ENCODE peak calls at places on chromosomes 7 and 10, in nine cellular contexts. K is cardiac muscle cell, P is A549, F is body of pancreas, T is psoas muscle, E is heart right ventricle, D is neural progenitor cell, J is bronchial epithelial cell, Q is H1. G is an unnamed sample.

GRCh38 chr10:43355749-43356371 is 15.6 kb upstream of the FXYD4 start:
- DNase-seq in J (peak), P (no peak), K (no peak), Q (no peak), E (no peak), D (no peak), F (peak), T (no peak), G (peak)

GRCh38 chr10:56346845-56347415 is 14.1 kb downstream of the ZWINT start:
- DNase-seq in Q (no peak), D (no peak), E (no peak), T (no peak), K (no peak), F (no peak), P (no peak), J (peak), G (peak)

GRCh38 chr7:39622609-39623311 is 612 bp upstream of the RALA start:
- DNase-seq in P (peak), E (no peak), T (no peak), J (no peak), Q (no peak), D (no peak), K (no peak), F (no peak), G (no peak)

GRCh38 chr10:5649746-5650145 is 16.6 kb downstream of the ASB13 start:
- DNase-seq in J (no peak), D (no peak), Q (no peak), E (no peak), F (no peak), T (no peak), K (no peak), P (no peak), G (no peak)

GRCh38 chr7:127881564-127881963 is 149.7 kb downstream of the LRRC4 start:
- DNase-seq in T (no peak), P (no peak), K (no peak), F (no peak), Q (no peak), J (no peak), E (no peak), D (no peak), G (no peak)

GRCh38 chr10:69473304-69473985 is 22.2 kb downstream of the TSPAN15 start:
- DNase-seq in Q (no peak), K (no peak), D (no peak), F (no peak), P (no peak), E (no peak), J (no peak), T (no peak), G (no peak)

GRCh38 chr7:29328050-29328449 is 133.5 kb downstream of the CHN2 start:
- DNase-seq in E (no peak), Q (no peak), J (no peak), F (no peak), K (no peak), P (no peak), D (no peak), T (no peak), G (no peak)

GRCh38 chr10:98262571-98262970 is 5.4 kb downstream of the LOXL4 start:
- DNase-seq in P (no peak), F (peak), D (no peak), T (peak), J (peak), Q (no peak), E (peak), K (peak), G (peak)

GRCh38 chr10:7121154-7121797 is 289.6 kb downstream of the SFMBT2 start:
- DNase-seq in E (peak), D (peak), K (peak), J (no peak), T (peak), Q (peak), P (peak), F (peak), G (no peak)

GRCh38 chr7:138029126-138029525 is 27.2 kb upstream of the CREB3L2 start:
- DNase-seq in D (no peak), E (no peak), T (no peak), F (no peak), K (no peak), Q (no peak), P (no peak), J (no peak), G (no peak)

GRCh38 chr10:61904711-61905445 is 3.4 kb downstream of the ARID5B start:
- DNase-seq in E (no peak), T (no peak), J (peak), F (peak), P (peak), Q (no peak), D (peak), K (peak), G (peak)

GRCh38 chr7:157515342-157516041 is 178.7 kb downstream of the DNAJB6 start:
- DNase-seq in Q (no peak), F (no peak), J (no peak), E (no peak), T (no peak), P (no peak), D (peak), K (no peak), G (no peak)

GRCh38 chr10:42990016-42990720 is 86.7 kb upstream of the RET start:
- DNase-seq in F (no peak), E (no peak), T (no peak), D (no peak), P (no peak), Q (peak), K (no peak), J (no peak), G (no peak)

DNA sequence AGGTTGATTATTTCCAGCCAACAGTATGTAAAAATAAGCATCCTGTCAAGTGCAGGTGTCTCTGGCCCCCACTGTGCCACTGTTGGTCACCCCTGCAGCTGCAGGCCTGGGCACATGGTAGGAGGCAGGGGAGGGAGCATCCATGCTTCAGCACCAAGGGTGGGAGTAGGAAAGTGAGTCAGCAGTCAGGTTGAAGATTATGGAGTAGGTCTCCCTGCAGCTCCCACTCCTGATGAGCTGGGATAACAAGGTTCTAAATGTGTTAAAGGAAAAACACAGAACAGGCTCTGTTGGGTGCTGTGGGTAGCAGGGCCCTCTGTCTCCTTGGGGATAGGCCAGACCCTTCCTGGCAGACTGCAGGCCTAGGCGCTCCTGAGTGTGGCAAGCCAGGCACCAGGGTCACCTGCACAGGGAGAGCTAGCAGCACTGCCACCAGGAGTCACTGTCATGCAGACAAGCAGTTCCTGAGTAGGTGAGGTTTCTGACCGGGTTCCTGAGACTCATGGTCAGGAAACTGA is 59.3 kb downstream of the NUDCD3 start:
- DNase-seq in F (peak), Q (peak), E (no peak), P (no peak), J (no peak), T (no peak), K (peak), D (peak), G (no peak)
- TF ChIP-seq CTCF in F (no peak), Q (peak), E (peak), P (no peak), J (peak), T (peak), K (no peak), D (peak), G (peak)

DNA sequence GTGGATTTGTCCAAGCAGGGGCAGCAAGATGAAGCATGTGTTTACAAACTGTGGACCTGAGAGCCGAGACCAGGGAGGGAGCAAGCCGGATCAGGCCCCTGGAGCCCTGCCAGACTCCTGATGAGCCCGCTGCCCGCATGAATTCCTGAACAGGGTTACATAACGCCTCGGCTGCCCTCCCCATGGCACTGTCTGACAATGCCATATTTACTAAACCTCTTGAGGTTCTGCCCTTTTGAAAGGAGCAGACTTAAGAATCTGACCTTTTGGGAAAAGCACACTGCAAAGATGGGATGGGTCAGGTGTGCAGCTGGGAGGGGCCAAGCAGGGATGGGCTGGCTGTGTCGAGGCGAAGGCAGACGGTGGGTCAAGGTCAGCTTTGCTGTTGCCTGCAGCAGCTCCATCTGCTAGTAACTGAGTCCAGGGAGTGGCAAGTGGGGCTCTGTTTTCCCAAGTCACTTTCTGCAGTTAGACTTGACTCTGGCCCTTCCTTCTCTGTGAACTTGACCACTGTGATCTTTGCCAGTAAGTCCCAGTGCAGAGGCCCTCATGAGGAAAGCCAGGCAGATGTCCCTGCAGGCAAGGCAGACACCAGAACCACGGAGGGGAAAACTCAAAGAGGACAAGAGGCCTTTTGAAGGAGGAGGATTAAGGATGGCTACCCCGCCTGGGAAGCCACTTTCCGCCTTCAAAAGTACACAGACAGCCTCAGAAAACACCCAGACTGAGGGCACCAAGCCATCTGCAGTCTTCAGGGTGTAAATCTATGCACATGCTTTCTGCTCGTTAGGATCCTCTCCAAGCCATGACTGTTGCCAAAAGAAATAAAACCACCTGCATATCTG is 175.8 kb downstream of the TNS3 start:
- DNase-seq in K (no peak), E (peak), F (peak), T (peak), D (no peak), Q (no peak), P (no peak), J (peak), G (peak)
- H3K4me3 ChIP-seq in K (no peak), E (no peak), F (no peak), T (peak), D (no peak), Q (no peak), P (no peak), J (no peak), G (no peak)

GRCh38 chr10:88840881-88841280 is 10.8 kb downstream of the ANKRD22 start:
- DNase-seq in T (no peak), P (no peak), E (no peak), D (no peak), F (peak), Q (no peak), J (no peak), K (no peak), G (no peak)

GRCh38 chr10:88841316-88842111 is 10.1 kb downstream of the ANKRD22 start:
- DNase-seq in D (no peak), E (no peak), K (no peak), P (no peak), T (no peak), J (no peak), F (no peak), Q (no peak), G (peak)

GRCh38 chr10:88835910-88836221 is 15.8 kb downstream of the ANKRD22 start:
- DNase-seq in K (no peak), J (no peak), E (no peak), Q (no peak), D (no peak), T (no peak), P (no peak), F (no peak), G (no peak)

GRCh38 chr10:88840104-88840503 is 11.5 kb downstream of the ANKRD22 start:
- DNase-seq in K (no peak), P (no peak), J (peak), D (no peak), E (no peak), T (no peak), F (peak), Q (no peak), G (peak)

GRCh38 chr10:88838766-88839165 is 12.9 kb downstream of the ANKRD22 start:
- DNase-seq in J (no peak), E (no peak), D (no peak), Q (no peak), T (no peak), K (no peak), P (no peak), F (no peak), G (no peak)
- TF ChIP-seq CTCF in J (no peak), E (no peak), D (no peak), Q (peak), T (no peak), K (no peak), P (no peak), F (no peak), G (no peak)

DNA sequence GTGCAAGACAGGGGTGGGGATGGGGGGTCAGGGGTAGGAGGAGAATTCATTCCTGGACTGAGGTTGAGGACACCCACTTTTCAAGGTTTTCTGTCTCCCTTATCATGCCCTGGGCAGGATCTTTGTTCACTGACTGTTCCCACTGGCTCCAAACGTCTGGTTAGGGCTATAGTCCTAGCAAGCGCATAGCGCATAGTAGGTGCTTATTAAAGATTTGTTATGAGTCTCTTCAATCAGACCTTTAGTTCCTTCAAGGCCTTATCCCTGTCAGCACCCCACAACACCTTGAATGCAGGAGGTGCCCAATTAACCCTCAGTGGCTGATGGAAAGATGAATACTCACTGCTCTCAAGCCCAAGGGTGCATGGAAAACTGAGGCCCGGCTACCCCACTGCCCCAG is 177.9 kb downstream of the SH3PXD2A start:
- DNase-seq in T (no peak), P (no peak), F (no peak), D (no peak), Q (no peak), K (no peak), E (no peak), J (no peak), G (no peak)
- H3K4me3 ChIP-seq in T (peak), P (no peak), F (no peak), D (no peak), Q (no peak), K (no peak), E (peak), J (no peak), G (no peak)

GRCh38 chr7:94222516-94222915 is 172.2 kb upstream of the COL1A2 start:
- DNase-seq in Q (no peak), J (no peak), F (no peak), T (no peak), E (no peak), D (no peak), K (no peak), P (no peak), G (no peak)

GRCh38 chr7:94228223-94228622 is 166.5 kb upstream of the COL1A2 start:
- DNase-seq in F (no peak), Q (no peak), T (no peak), E (no peak), D (no peak), K (no peak), J (no peak), P (no peak), G (no peak)

GRCh38 chr7:94228678-94229077 is 166.0 kb upstream of the COL1A2 start:
- DNase-seq in P (no peak), Q (no peak), D (no peak), F (no peak), K (no peak), J (no peak), T (no peak), E (no peak), G (no peak)

DNA sequence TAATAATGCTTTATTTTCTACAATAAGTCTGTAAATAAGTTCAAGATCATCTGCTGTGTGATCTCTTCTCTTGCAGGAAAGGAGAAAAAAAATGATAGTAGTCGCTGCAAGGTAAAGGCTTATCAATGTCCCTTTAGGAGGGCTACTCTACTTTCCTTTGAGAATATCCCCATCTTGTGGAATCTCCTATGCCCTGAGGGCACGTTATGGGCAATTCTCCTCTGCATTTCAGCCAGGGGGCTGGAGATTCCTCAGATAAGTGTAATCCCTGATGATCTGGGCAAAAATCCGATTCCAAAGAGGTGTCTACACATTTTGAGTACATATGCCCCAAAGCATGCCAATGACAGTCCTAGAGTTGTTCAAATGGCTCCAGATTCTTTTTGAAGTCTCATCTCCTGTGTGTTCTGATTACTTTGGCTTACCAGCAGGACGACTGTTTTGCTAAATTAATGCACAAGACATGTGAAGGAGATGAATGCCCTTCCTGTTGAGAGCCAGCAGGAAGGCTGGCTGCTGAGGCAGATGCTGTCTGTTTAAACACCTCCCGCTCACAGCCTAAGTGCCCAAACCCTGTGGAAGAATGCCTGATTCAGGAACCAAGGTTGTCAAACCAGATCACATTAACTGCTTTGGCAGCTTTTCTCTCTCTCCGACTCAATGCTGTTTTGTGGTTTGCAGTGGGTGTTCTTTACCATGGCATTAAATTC is 171.2 kb upstream of the COL1A2 start:
- DNase-seq in Q (peak), F (no peak), T (no peak), P (peak), J (peak), D (peak), E (no peak), K (peak), G (peak)
- TF ChIP-seq CTCF in Q (peak), F (no peak), T (peak), P (peak), J (no peak), D (peak), E (peak), K (peak), G (peak)

GRCh38 chr10:86401588-86402282 is 35.1 kb upstream of the GRID1 start:
- DNase-seq in T (peak), Q (peak), P (peak), E (no peak), J (no peak), D (peak), F (peak), K (no peak), G (peak)
- H3K4me3 ChIP-seq in T (peak), Q (peak), P (peak), E (peak), J (peak), D (peak), F (peak), K (peak), G (peak)

GRCh38 chr7:142523821-142524460 is 225.3 kb upstream of the PRSS1 start:
- DNase-seq in J (no peak), K (no peak), T (no peak), Q (no peak), F (no peak), P (no peak), D (no peak), E (no peak), G (no peak)
- TF ChIP-seq CTCF in J (no peak), K (peak), T (no peak), Q (peak), F (no peak), P (no peak), D (no peak), E (no peak), G (peak)

DNA sequence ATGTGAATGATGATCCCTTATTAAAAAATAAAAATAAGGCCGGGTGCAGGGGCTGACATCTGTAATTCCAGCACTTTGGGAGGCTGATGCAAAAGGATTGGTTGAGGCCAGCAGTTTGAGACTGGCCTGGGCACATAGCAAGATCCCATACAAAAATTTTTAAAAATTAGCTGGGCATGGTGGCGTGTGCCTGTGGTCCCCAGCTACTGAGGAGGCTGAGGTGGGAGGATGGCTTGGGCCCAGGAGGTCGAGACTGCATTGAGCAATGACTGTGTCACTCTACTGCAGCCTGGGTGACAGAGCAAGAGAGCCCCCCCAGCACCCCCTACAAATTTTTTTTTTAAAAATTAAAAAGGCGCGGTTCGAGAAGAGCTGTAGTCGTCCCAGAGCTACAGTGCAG is 1.2 kb upstream of the BRI3 start:
- DNase-seq in F (no peak), K (no peak), T (no peak), P (no peak), Q (no peak), J (no peak), D (no peak), E (no peak), G (no peak)
- H3K4me3 ChIP-seq in F (no peak), K (no peak), T (peak), P (peak), Q (no peak), J (no peak), D (peak), E (peak), G (peak)

GRCh38 chr7:142338633-142339501 is 81.0 kb upstream of the PRSS58 start:
- DNase-seq in E (peak), D (peak), Q (peak), P (no peak), J (peak), K (peak), T (no peak), F (no peak), G (peak)
- TF ChIP-seq CTCF in E (peak), D (peak), Q (peak), P (no peak), J (peak), K (peak), T (peak), F (no peak), G (peak)

G was measured in epithelial cell of esophagus.